ENCODE peak calls at places on chromosomes 7 and 10, in seven cellular contexts. O is GM23338, W is GM12878, A is K562, H is keratinocyte, D is PC-9, T is hepatocyte. M is an unnamed sample.

GRCh38 chr10:42836771-42837468 is 54.3 kb downstream of the BMS1 start:
- DNase-seq in D (no peak), T (peak; percentile 34), W (no peak), H (no peak), A (no peak), O (peak; percentile 62), M (peak; percentile 41)

GRCh38 chr10:88071814-88072380 is 208.5 kb downstream of the PTEN start:
- DNase-seq in T (no peak), D (no peak), O (no peak), A (no peak), W (no peak), H (no peak), M (no peak)

GRCh38 chr10:26480909-26481703 is 43.0 kb downstream of the APBB1IP start:
- DNase-seq in D (no peak), A (no peak), T (no peak), O (no peak), H (no peak), W (no peak), M (no peak)

GRCh38 chr7:2959343-2959680 is 84.4 kb downstream of the CARD11 start:
- DNase-seq in W (no peak), H (no peak), O (no peak), D (no peak), A (no peak), T (no peak), M (no peak)

GRCh38 chr7:37142943-37143342 is 305.7 kb downstream of the ELMO1 start:
- DNase-seq in O (no peak), H (no peak), A (no peak), W (no peak), D (no peak), T (no peak), M (no peak)

GRCh38 chr10:49611166-49611814 is 1.2 kb downstream of the SLC18A3 start:
- DNase-seq in D (no peak), O (peak; percentile 84), H (no peak), W (no peak), A (no peak), T (no peak), M (no peak)

GRCh38 chr10:103968441-103969391 is 1.8 kb downstream of the SLK start:
- DNase-seq in D (no peak), O (no peak), W (no peak), A (no peak), H (no peak), T (no peak), M (peak; percentile 35)

GRCh38 chr7:150962743-150963399 is 15.2 kb downstream of the KCNH2 start:
- DNase-seq in T (peak; percentile 76), H (no peak), O (peak; percentile 84), A (peak; percentile 90), D (peak; percentile 61), W (no peak), M (peak; percentile 39)

GRCh38 chr10:87761892-87762291 is 56.1 kb downstream of the ATAD1 start:
- DNase-seq in A (peak; percentile 42), H (no peak), D (no peak), W (no peak), O (no peak), T (peak; percentile 48), M (peak; percentile 65)

GRCh38 chr7:94069154-94069739 is 65.1 kb upstream of the BET1 start:
- DNase-seq in T (no peak), D (no peak), H (no peak), W (peak; percentile 21), O (no peak), A (no peak), M (no peak)

GRCh38 chr10:75466886-75467285 is 35.5 kb downstream of the LRMDA start:
- DNase-seq in H (no peak), D (no peak), W (no peak), O (no peak), T (no peak), A (no peak), M (peak; percentile 50)

GRCh38 chr10:98534046-98534445 is 87.3 kb upstream of the HPS1 start:
- DNase-seq in H (no peak), D (no peak), W (no peak), O (no peak), T (no peak), A (no peak), M (peak; percentile 19)

GRCh38 chr7:70638381-70639128 is 493.4 kb upstream of the GALNT17 start:
- DNase-seq in T (no peak), O (no peak), W (no peak), H (no peak), A (no peak), D (no peak), M (no peak)

GRCh38 chr10:59808896-59809643 is 55.8 kb upstream of the MRLN start:
- DNase-seq in W (peak; percentile 28), D (peak; percentile 63), H (no peak), T (peak; percentile 81), O (peak; percentile 78), A (peak; percentile 85), M (peak; percentile 93)

GRCh38 chr7:128254470-128254869 is 13.4 kb downstream of the LEP start:
- DNase-seq in O (no peak), W (no peak), A (no peak), D (no peak), H (no peak), T (no peak), M (no peak)

GRCh38 chr10:235921-236320 is 100.7 kb downstream of the ZMYND11 start:
- DNase-seq in D (no peak), T (no peak), O (no peak), W (no peak), A (no peak), H (no peak), M (no peak)

GRCh38 chr10:105358911-105359310 is 717.8 kb downstream of the SORCS3 start:
- DNase-seq in H (no peak), A (no peak), T (no peak), O (no peak), W (no peak), D (no peak), M (no peak)

GRCh38 chr7:57423768-57424167 is 26.2 kb upstream of the ZNF716 start:
- DNase-seq in O (no peak), W (no peak), D (no peak), H (no peak), A (no peak), T (no peak), M (no peak)

GRCh38 chr10:110168601-110169481 is 38.6 kb upstream of the MXI1 start:
- DNase-seq in T (peak; percentile 53), O (peak; percentile 87), D (no peak), W (no peak), H (no peak), A (no peak), M (no peak)

GRCh38 chr7:99373086-99374066 is 1.2 kb upstream of the ARPC1B start:
- DNase-seq in D (no peak), H (no peak), O (no peak), A (no peak), T (no peak), W (no peak), M (no peak)

GRCh38 chr7:46908770-46909169 is 673.1 kb downstream of the TNS3 start:
- DNase-seq in O (no peak), T (no peak), D (peak; percentile 53), W (no peak), A (no peak), H (no peak), M (peak; percentile 80)

GRCh38 chr10:74039561-74040145 is 41.7 kb downstream of the VCL start:
- DNase-seq in A (peak; percentile 67), T (no peak), H (no peak), O (no peak), D (no peak), W (no peak), M (no peak)

GRCh38 chr10:111137587-111137986 is 60.8 kb downstream of the ADRA2A start:
- DNase-seq in T (no peak), O (no peak), D (no peak), W (no peak), A (no peak), H (no peak), M (no peak)

GRCh38 chr7:23438171-23438570 is 32.1 kb downstream of the IGF2BP3 start:
- DNase-seq in H (no peak), D (no peak), O (no peak), T (no peak), W (no peak), A (no peak), M (no peak)

GRCh38 chr7:142939226-142939910 is at the start of gene LLCFC1:
- DNase-seq in T (peak; percentile 27), O (peak; percentile 84), A (peak; percentile 60), H (no peak), D (peak; percentile 44), W (no peak), M (peak; percentile 35)

GRCh38 chr10:12349628-12350166 is 350 bp downstream of the CAMK1D start:
- DNase-seq in O (no peak), H (no peak), T (no peak), A (no peak), D (no peak), W (no peak), M (no peak)
- TF ChIP-seq EZH2 in O (no peak), H (no peak), T (no peak), A (no peak), D (no peak), W (no peak), M (no peak)

GRCh38 chr7:8143151-8143874 is 118.7 kb downstream of the ICA1 start:
- DNase-seq in W (no peak), O (peak; percentile 27), A (no peak), D (no peak), H (no peak), T (no peak), M (no peak)
- H2AFZ ChIP-seq in W (peak overlapping the region; percentile 21), O (no peak overlapping the region), A (no peak overlapping the region), D (no peak overlapping the region), H (no peak overlapping the region), T (no peak overlapping the region), M (no peak overlapping the region)

GRCh38 chr7:19107392-19108147 is 9.9 kb downstream of the TWIST1 start:
- DNase-seq in T (peak; percentile 51), A (no peak), D (no peak), W (no peak), O (peak; percentile 73), H (no peak), M (peak; percentile 33)
- TF ChIP-seq EZH2 in T (peak; percentile 85), A (no peak), D (no peak), W (no peak), O (peak; percentile 89), H (peak; percentile 74), M (no peak)

GRCh38 chr10:35699862-35700489 is 57.9 kb upstream of the FZD8 start:
- DNase-seq in W (no peak), O (no peak), T (no peak), D (no peak), A (no peak), H (no peak), M (no peak)
- H2AFZ ChIP-seq in W (no peak overlapping the region), O (peak overlapping the region; percentile 29), T (no peak overlapping the region), D (no peak overlapping the region), A (peak overlapping the region; percentile 64), H (no peak overlapping the region), M (no peak overlapping the region)

GRCh38 chr10:23200997-23201652 is 9.0 kb downstream of the PTF1A start:
- DNase-seq in T (no peak), D (no peak), A (no peak), W (no peak), O (no peak), H (no peak), M (no peak)
- TF ChIP-seq EZH2 in T (peak; percentile 36), D (no peak), A (no peak), W (no peak), O (peak; percentile 65), H (no peak), M (no peak)

GRCh38 chr10:122954731-122955050 is 664 bp upstream of the C10orf88 start:
- DNase-seq in H (no peak), O (no peak), T (no peak), W (no peak), A (no peak), D (no peak), M (no peak)
- H2AFZ ChIP-seq in H (peak overlapping the region; percentile 100), O (peak overlapping the region; percentile 99), T (peak overlapping the region; percentile 87), W (peak overlapping the region; percentile 98), A (peak overlapping the region; percentile 93), D (peak overlapping the region; percentile 95), M (peak overlapping the region; percentile 96)

M was measured in PC-3.